ENCODE peak calls at places on chromosomes 4 and X, in eight cellular contexts. J, L, K, W, M, X, H and O are unnamed samples.

GRCh38 chr4:24614881-24615280 is 30.5 kb upstream of the DHX15 start:
- DNase-seq in J (no peak), L (no peak), K (no peak), W (no peak), M (no peak), X (no peak), H (no peak), O (no peak)

GRCh38 chrX:47232803-47233332 is at the start of gene USP11:
- DNase-seq in J (peak), L (peak), K (peak), W (peak), M (no peak), X (no peak), H (peak), O (peak)

GRCh38 chr4:33837043-33837442 is 2407.3 kb downstream of the ARAP2 start:
- DNase-seq in J (no peak), L (no peak), K (no peak), W (no peak), M (peak), X (no peak), H (peak), O (no peak)

GRCh38 chrX:154123241-154124219 is 20.5 kb upstream of the OPN1LW start:
- DNase-seq in J (no peak), L (no peak), K (peak), W (no peak), M (peak), X (no peak), H (peak), O (peak)

GRCh38 chr4:182711211-182711610 is 206.0 kb downstream of the DCTD start:
- DNase-seq in J (no peak), L (no peak), K (no peak), W (no peak), M (no peak), X (no peak), H (no peak), O (no peak)

GRCh38 chr4:72302981-72303704 is 265.9 kb downstream of the ADAMTS3 start:
- DNase-seq in J (peak), L (no peak), K (peak), W (peak), M (peak), X (peak), H (peak), O (peak)

GRCh38 chrX:30039768-30040167 is 175.6 kb upstream of the MAGEB2 start:
- DNase-seq in J (no peak), L (no peak), K (no peak), W (no peak), M (peak), X (no peak), H (peak), O (no peak)

GRCh38 chr4:14188214-14188613 is 560.7 kb upstream of the BOD1L1 start:
- DNase-seq in J (no peak), L (no peak), K (no peak), W (no peak), M (no peak), X (no peak), H (no peak), O (no peak)

GRCh38 chrX:40189018-40189417 is 91.3 kb upstream of the BCOR start:
- DNase-seq in J (no peak), L (no peak), K (no peak), W (no peak), M (no peak), X (no peak), H (peak), O (no peak)

GRCh38 chr4:60216752-60217151 is 983.4 kb upstream of the ADGRL3 start:
- DNase-seq in J (no peak), L (no peak), K (no peak), W (no peak), M (peak), X (no peak), H (peak), O (no peak)

GRCh38 chr4:181949704-181950312 is 293.4 kb upstream of the TENM3 start:
- DNase-seq in J (no peak), L (no peak), K (no peak), W (no peak), M (no peak), X (no peak), H (no peak), O (no peak)

GRCh38 chr4:118141240-118141639 is 107.0 kb downstream of the NDST3 start:
- DNase-seq in J (no peak), L (no peak), K (no peak), W (no peak), M (no peak), X (no peak), H (no peak), O (no peak)

GRCh38 chr4:42608551-42608950 is 48.4 kb downstream of the ATP8A1 start:
- DNase-seq in J (no peak), L (no peak), K (no peak), W (no peak), M (no peak), X (no peak), H (no peak), O (no peak)

GRCh38 chr4:59612235-59612634 is 1587.9 kb upstream of the ADGRL3 start:
- DNase-seq in J (no peak), L (no peak), K (no peak), W (no peak), M (peak), X (no peak), H (peak), O (no peak)

GRCh38 chr4:65566473-65566872 is 103.8 kb downstream of the EPHA5 start:
- DNase-seq in J (no peak), L (no peak), K (no peak), W (no peak), M (no peak), X (no peak), H (no peak), O (no peak)

GRCh38 chr4:10192331-10192730 is 75.7 kb upstream of the WDR1 start:
- DNase-seq in J (no peak), L (no peak), K (no peak), W (no peak), M (no peak), X (no peak), H (no peak), O (no peak)

GRCh38 chr4:140971077-140971792 is 162.0 kb downstream of the RNF150 start:
- DNase-seq in J (no peak), L (no peak), K (no peak), W (no peak), M (no peak), X (no peak), H (no peak), O (no peak)

GRCh38 chr4:27350161-27350560 is 489.5 kb downstream of the STIM2 start:
- DNase-seq in J (no peak), L (no peak), K (no peak), W (no peak), M (peak), X (no peak), H (peak), O (no peak)

GRCh38 chr4:76235915-76236314 is 15.6 kb upstream of the FAM47E start:
- DNase-seq in J (no peak), L (no peak), K (no peak), W (no peak), M (no peak), X (no peak), H (no peak), O (no peak)

GRCh38 chr4:41346306-41347061 is 89.8 kb downstream of the UCHL1 start:
- DNase-seq in J (no peak), L (no peak), K (no peak), W (no peak), M (peak), X (no peak), H (peak), O (no peak)

GRCh38 chrX:103063918-103064434 is at the start of gene BEX1:
- DNase-seq in J (peak), L (peak), K (no peak), W (no peak), M (peak), X (no peak), H (peak), O (no peak)

GRCh38 chr4:152408514-152409327 is 127.2 kb downstream of the FBXW7 start:
- DNase-seq in J (peak), L (no peak), K (peak), W (peak), M (peak), X (peak), H (peak), O (peak)